ENCODE peak calls at places on chromosomes 12 and 14, in nine cellular contexts. E, N, V, S, J, I, T, G and M are unnamed samples.

GRCh38 chr12:115094163-115094816 is 410.3 kb upstream of the TBX3 start:
- ATAC-seq in E (no peak), N (no peak), V (no peak), S (no peak), J (no peak), I (no peak), T (no peak), G (no peak), M (no peak)

GRCh38 chr12:80838708-80839107 is 99.0 kb downstream of the LIN7A start:
- ATAC-seq in E (no peak), N (no peak), V (no peak), S (no peak), J (no peak), I (peak; percentile 61), T (no peak), G (no peak), M (no peak)

GRCh38 chr12:92445253-92446081 is 257.3 kb upstream of the PLEKHG7 start:
- ATAC-seq in E (no peak), N (no peak), V (no peak), S (peak; percentile 19), J (peak; percentile 71), I (peak; percentile 63), T (no peak), G (peak; percentile 35), M (no peak)

GRCh38 chr14:63524537-63525155 is 18.5 kb downstream of the PPP2R5E start:
- ATAC-seq in E (peak; percentile 33), N (peak; percentile 93), V (peak; percentile 89), S (peak; percentile 55), J (peak; percentile 94), I (no peak), T (no peak), G (peak; percentile 33), M (no peak)

GRCh38 chr14:102928412-102929348 is 6.2 kb downstream of the AMN start:
- ATAC-seq in E (no peak), N (peak; percentile 94), V (peak; percentile 89), S (peak; percentile 79), J (peak; percentile 88), I (peak; percentile 70), T (peak; percentile 50), G (peak; percentile 55), M (peak; percentile 57)

GRCh38 chr14:55454264-55455151 is 14.1 kb upstream of the TBPL2 start:
- ATAC-seq in E (peak; percentile 74), N (no peak), V (no peak), S (no peak), J (no peak), I (peak; percentile 60), T (peak; percentile 86), G (no peak), M (peak; percentile 16)

GRCh38 chr14:76500011-76500410 is 124.1 kb downstream of the ESRRB start:
- ATAC-seq in E (peak; percentile 24), N (no peak), V (no peak), S (no peak), J (no peak), I (no peak), T (no peak), G (no peak), M (no peak)

GRCh38 chr12:3777206-3777809 is 24.4 kb upstream of the CRACR2A start:
- ATAC-seq in E (peak; percentile 86), N (peak; percentile 57), V (no peak), S (no peak), J (no peak), I (peak; percentile 52), T (peak; percentile 68), G (peak; percentile 86), M (no peak)